ENCODE peak calls at places on chromosomes 13 and 19, in seven cellular contexts. V is RWPE1; Q is MM.1S; T is CD4-positive, alpha-beta T cell; O is CD8-positive, alpha-beta memory T cell; U is heart right ventricle; H is iPS DF 6.9. N is an unnamed sample.

GRCh38 chr19:10230155-10230903 is 802 bp downstream of the S1PR2 start:
- DNase-seq in O (peak; percentile 59), H (no peak), U (peak; percentile 52), V (no peak), Q (no peak), T (peak; percentile 54), N (peak; percentile 73)

GRCh38 chr19:53091413-53091812 is 11.8 kb downstream of the ZNF160 start:
- DNase-seq in O (no peak), H (peak; percentile 67), U (no peak), V (no peak), Q (no peak), T (no peak), N (no peak)

GRCh38 chr13:107665926-107666458 is 549.3 kb downstream of the LIG4 start:
- DNase-seq in H (no peak), O (no peak), Q (no peak), U (no peak), T (no peak), V (no peak), N (no peak)

GRCh38 chr19:50191270-50191669 is 12.2 kb upstream of the MYH14 start:
- DNase-seq in T (no peak), O (no peak), U (no peak), V (no peak), H (no peak), Q (no peak), N (no peak)

GRCh38 chr13:30870916-30871712 is 35.0 kb upstream of the MEDAG start:
- DNase-seq in V (no peak), T (no peak), H (no peak), O (no peak), U (no peak), Q (no peak), N (no peak)

GRCh38 chr13:34654682-34655081 is 287.4 kb upstream of the NBEA start:
- DNase-seq in U (no peak), V (no peak), Q (no peak), T (no peak), H (no peak), O (no peak), N (no peak)

GRCh38 chr13:99941911-99942310 is 29.7 kb downstream of the ZIC5 start:
- DNase-seq in U (no peak), Q (no peak), V (no peak), H (no peak), O (no peak), T (no peak), N (no peak)

GRCh38 chr13:35392768-35393167 is 83.7 kb downstream of the MAB21L1 start:
- DNase-seq in O (no peak), Q (no peak), T (no peak), V (no peak), H (no peak), U (no peak), N (no peak)

GRCh38 chr13:51770681-51771417 is 33.1 kb downstream of the DHRS12 start:
- DNase-seq in Q (no peak), T (no peak), H (no peak), O (no peak), U (no peak), V (no peak), N (no peak)

GRCh38 chr13:51148223-51148951 is 37.3 kb upstream of the C13orf42 start:
- DNase-seq in O (no peak), T (no peak), V (no peak), Q (no peak), U (no peak), H (peak; percentile 64), N (no peak)

GRCh38 chr13:99214232-99214631 is 13.6 kb downstream of the UBAC2 start:
- DNase-seq in U (no peak), T (no peak), O (no peak), H (no peak), V (no peak), Q (no peak), N (peak; percentile 68)

GRCh38 chr19:3753631-3754410 is 7.7 kb downstream of the APBA3 start:
- DNase-seq in T (no peak), Q (no peak), O (no peak), U (no peak), V (no peak), H (no peak), N (no peak)

GRCh38 chr13:110560606-110561334 is 752 bp downstream of the RAB20 start:
- DNase-seq in V (peak; percentile 45), Q (peak; percentile 7), H (no peak), U (peak; percentile 25), O (no peak), T (no peak), N (no peak)

GRCh38 chr19:57934820-57935665 is at the start of gene ZNF418:
- DNase-seq in H (peak; percentile 85), U (peak; percentile 83), T (peak; percentile 14), Q (no peak), O (peak; percentile 50), V (peak; percentile 56), N (no peak)

GRCh38 chr13:42615691-42616090 is 41.7 kb downstream of the TNFSF11 start:
- DNase-seq in H (no peak), Q (no peak), T (no peak), U (no peak), O (no peak), V (no peak), N (no peak)

GRCh38 chr13:50587122-50587521 is 256.4 kb downstream of the DLEU7 start:
- DNase-seq in V (no peak), H (no peak), U (no peak), T (no peak), O (no peak), Q (no peak), N (peak; percentile 53)

GRCh38 chr19:35236638-35237400 is 8.3 kb upstream of the FAM187B start:
- DNase-seq in V (no peak), H (no peak), O (peak; percentile 21), Q (peak; percentile 39), T (peak; percentile 48), U (no peak), N (peak; percentile 73)

GRCh38 chr13:87498681-87499080 is 172.5 kb upstream of the SLITRK5 start:
- DNase-seq in Q (no peak), H (no peak), V (peak; percentile 10), O (no peak), U (no peak), T (no peak), N (peak; percentile 66)

GRCh38 chr13:113837554-113838355 is 26.1 kb downstream of the GAS6 start:
- DNase-seq in Q (no peak), H (no peak), O (no peak), U (peak; percentile 93), V (peak; percentile 93), T (no peak), N (no peak)

GRCh38 chr13:95391785-95392184 is 90.5 kb upstream of the ABCC4 start:
- DNase-seq in Q (no peak), O (no peak), H (no peak), T (no peak), V (no peak), U (no peak), N (peak; percentile 35)

GRCh38 chr13:71156550-71156949 is 710.5 kb downstream of the DACH1 start:
- DNase-seq in T (no peak), O (no peak), H (no peak), Q (no peak), V (no peak), U (no peak), N (no peak)

GRCh38 chr19:7083076-7083956 is 13.8 kb downstream of the ZNF557 start:
- DNase-seq in O (no peak), U (no peak), V (no peak), T (no peak), Q (no peak), H (no peak), N (peak; percentile 63)

GRCh38 chr13:109790951-109791605 is 4.7 kb upstream of the IRS2 start:
- DNase-seq in U (peak; percentile 25), T (no peak), H (no peak), Q (peak; percentile 75), O (peak; percentile 28), V (no peak), N (peak; percentile 41)

GRCh38 chr19:55536951-55537740 is at the start of gene SBK2:
- DNase-seq in Q (no peak), H (no peak), T (no peak), V (no peak), U (no peak), O (no peak), N (no peak)

GRCh38 chr13:43572601-43573360 is 214.0 kb downstream of the ENOX1 start:
- DNase-seq in U (no peak), H (no peak), T (no peak), V (peak; percentile 43), Q (no peak), O (no peak), N (no peak)

GRCh38 chr19:8340341-8341096 is 2.5 kb downstream of the KANK3 start:
- DNase-seq in V (no peak), Q (no peak), U (peak; percentile 90), O (no peak), T (no peak), H (no peak), N (no peak)
- H3K27ac ChIP-seq in V (no peak overlapping the region), Q (no peak overlapping the region), U (peak overlapping the region; percentile 97), O (no peak overlapping the region), T (no peak overlapping the region), H (no peak overlapping the region), N (no peak overlapping the region)

GRCh38 chr19:38383743-38384142 is 4.1 kb downstream of the GGN start:
- DNase-seq in O (no peak), V (no peak), U (no peak), T (no peak), H (no peak), Q (no peak), N (no peak)
- H3K27ac ChIP-seq in O (no peak overlapping the region), V (peak overlapping the region; percentile 51), U (no peak overlapping the region), T (no peak overlapping the region), H (no peak overlapping the region), Q (no peak overlapping the region), N (no peak overlapping the region)

GRCh38 chr13:75776550-75776949 is 140.4 kb downstream of the LMO7 start:
- DNase-seq in V (no peak), T (no peak), Q (no peak), U (no peak), H (no peak), O (no peak), N (no peak)
- H3K27ac ChIP-seq in V (no peak overlapping the region), T (no peak overlapping the region), Q (no peak overlapping the region), U (peak overlapping the region; percentile 32), H (no peak overlapping the region), O (no peak overlapping the region), N (no peak overlapping the region)

DNA sequence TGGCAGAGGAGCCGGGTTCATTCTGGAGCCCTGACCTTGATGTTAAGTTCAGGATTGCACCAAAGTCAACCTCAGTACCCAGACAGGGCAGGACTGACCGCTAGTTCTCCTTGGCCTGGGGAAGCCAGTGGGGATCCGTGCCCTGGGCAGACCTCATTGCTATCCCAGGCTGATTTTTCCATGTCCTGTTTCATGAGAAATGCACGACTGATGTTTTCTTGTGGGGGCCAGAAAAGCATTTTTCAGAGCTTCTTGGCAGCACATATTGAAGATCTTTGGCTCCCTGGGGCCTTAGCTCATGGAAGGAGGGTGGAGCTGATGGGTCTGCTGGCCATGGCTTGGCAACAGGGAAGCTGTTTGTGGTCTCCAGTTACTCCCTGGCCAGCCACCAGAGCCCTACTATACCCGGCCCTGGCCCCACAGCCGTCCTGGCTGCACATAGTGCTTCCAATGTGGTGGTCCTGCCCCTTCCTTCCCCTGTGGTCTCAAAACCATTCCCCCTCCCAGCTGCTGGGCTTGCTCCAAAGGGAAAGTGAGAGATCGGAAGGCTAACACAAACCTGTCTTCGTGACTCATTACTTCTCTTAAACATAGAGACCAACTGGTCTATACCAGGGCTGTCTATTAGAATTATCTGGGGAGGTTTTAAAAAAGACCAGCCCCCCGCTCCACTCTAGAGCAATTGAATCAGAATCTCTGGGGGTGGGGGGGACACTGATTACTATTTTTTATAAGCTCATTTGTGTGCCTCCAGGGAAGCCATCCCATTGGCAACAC is 11.3 kb downstream of the IL17D start:
- DNase-seq in V (no peak), U (peak; percentile 60), T (no peak), H (no peak), O (no peak), Q (no peak), N (no peak)
- H3K27ac ChIP-seq in V (no peak overlapping the region), U (peak overlapping the region; percentile 69), T (no peak overlapping the region), H (no peak overlapping the region), O (no peak overlapping the region), Q (no peak overlapping the region), N (no peak overlapping the region)

GRCh38 chr13:76879876-76880270 is 6.3 kb downstream of the KCTD12 start:
- DNase-seq in T (no peak), H (no peak), U (no peak), Q (no peak), O (no peak), V (no peak), N (no peak)
- H3K27ac ChIP-seq in T (no peak overlapping the region), H (no peak overlapping the region), U (peak overlapping the region; percentile 83), Q (peak overlapping the region; percentile 54), O (no peak overlapping the region), V (no peak overlapping the region), N (no peak overlapping the region)

N was measured in Karpas-422.